ENCODE peak calls at places on chromosomes 4 and X, in eight cellular contexts. T is hepatic stellate cell; I is activated CD8-positive, alpha-beta memory T cell treated with anti-CD3 and anti-CD28 coated beads, Interleukin-2, amount 10 ng/mL, durations not matched to agents 7 days and 5 days; S is CD4-positive, alpha-beta T cell; V is HTR-8/SVneo; H is iPS DF 6.9; B is MCF 10A; J is psoas muscle. M is an unnamed sample.

GRCh38 chrX:68762649-68763268 is 66.1 kb upstream of the EFNB1 start:
- DNase-seq in T (no peak), I (no peak), S (no peak), V (no peak), H (no peak), B (no peak), J (no peak), M (no peak)

GRCh38 chr4:182975806-182976205 is 58.6 kb upstream of the DCTD start:
- DNase-seq in T (peak; percentile 66), I (no peak), S (no peak), V (peak; percentile 78), H (no peak), B (peak; percentile 80), J (no peak), M (no peak)

GRCh38 chr4:71231073-71231752 is 107.6 kb upstream of the SLC4A4 start:
- DNase-seq in T (peak; percentile 50), I (no peak), S (no peak), V (no peak), H (no peak), B (no peak), J (peak; percentile 86), M (no peak)

GRCh38 chrX:40105791-40106676 is 8.3 kb upstream of the BCOR start:
- DNase-seq in T (no peak), I (peak; percentile 77), S (peak; percentile 68), V (no peak), H (no peak), B (peak; percentile 62), J (peak; percentile 80), M (no peak)

GRCh38 chr4:150782921-150783320 is 201.0 kb downstream of the MAB21L2 start:
- DNase-seq in T (no peak), I (no peak), S (no peak), V (no peak), H (no peak), B (no peak), J (no peak), M (no peak)

GRCh38 chr4:77488882-77489281 is 116.7 kb upstream of the CXCL13 start:
- DNase-seq in T (no peak), I (no peak), S (no peak), V (no peak), H (no peak), B (no peak), J (no peak), M (no peak)

GRCh38 chr4:107624024-107624423 is 96.0 kb downstream of the PAPSS1 start:
- DNase-seq in T (no peak), I (no peak), S (no peak), V (no peak), H (no peak), B (no peak), J (no peak), M (no peak)

GRCh38 chrX:29397506-29397905 is 810.3 kb downstream of the IL1RAPL1 start:
- DNase-seq in T (peak; percentile 4), I (no peak), S (no peak), V (no peak), H (no peak), B (no peak), J (no peak), M (no peak)

GRCh38 chrX:22691966-22692565 is 307.7 kb upstream of the DDX53 start:
- DNase-seq in T (no peak), I (no peak), S (no peak), V (no peak), H (no peak), B (no peak), J (no peak), M (no peak)

GRCh38 chr4:38935391-38936073 is 67.9 kb downstream of the FAM114A1 start:
- DNase-seq in T (no peak), I (no peak), S (no peak), V (no peak), H (no peak), B (no peak), J (no peak), M (no peak)

GRCh38 chr4:25172964-25173917 is 13.0 kb upstream of the SEPSECS start:
- DNase-seq in T (peak; percentile 76), I (no peak), S (no peak), V (peak; percentile 71), H (no peak), B (peak; percentile 93), J (no peak), M (no peak)

GRCh38 chrX:66162331-66162822 is 1.7 kb upstream of the HEPH start:
- DNase-seq in T (no peak), I (no peak), S (no peak), V (no peak), H (no peak), B (peak; percentile 7), J (no peak), M (no peak)

GRCh38 chr4:186266699-186267467 is 894 bp downstream of the F11 start:
- DNase-seq in T (no peak), I (no peak), S (no peak), V (no peak), H (no peak), B (no peak), J (no peak), M (no peak)

GRCh38 chrX:9519546-9520210 is 54.8 kb downstream of the TBL1X start:
- DNase-seq in T (no peak), I (no peak), S (no peak), V (no peak), H (no peak), B (no peak), J (no peak), M (no peak)

GRCh38 chr4:25939330-25939729 is 25.3 kb downstream of the SMIM20 start:
- DNase-seq in T (no peak), I (no peak), S (no peak), V (no peak), H (no peak), B (no peak), J (no peak), M (no peak)

GRCh38 chr4:56976283-56976877 is 1.0 kb downstream of the NOA1 start:
- DNase-seq in T (peak; percentile 19), I (no peak), S (no peak), V (no peak), H (no peak), B (peak; percentile 18), J (no peak), M (no peak)

GRCh38 chr4:147498031-147498700 is 17.3 kb downstream of the EDNRA start:
- DNase-seq in T (peak; percentile 46), I (no peak), S (no peak), V (peak; percentile 27), H (no peak), B (peak; percentile 85), J (no peak), M (no peak)

GRCh38 chrX:1103360-1103759 is 109.1 kb downstream of the CRLF2 start:
- DNase-seq in T (no peak), I (no peak), S (no peak), V (no peak), H (no peak), B (no peak), J (no peak), M (no peak)

GRCh38 chr4:164359881-164360280 is 394.1 kb upstream of the SMIM31 start:
- DNase-seq in T (no peak), I (no peak), S (no peak), V (no peak), H (no peak), B (no peak), J (no peak), M (no peak)

GRCh38 chrX:39953879-39954278 is 143.9 kb downstream of the BCOR start:
- DNase-seq in T (peak; percentile 43), I (no peak), S (no peak), V (peak; percentile 45), H (no peak), B (peak; percentile 90), J (peak; percentile 27), M (no peak)

GRCh38 chrX:22037911-22038537 is 5.9 kb downstream of the PHEX start:
- DNase-seq in T (no peak), I (no peak), S (no peak), V (no peak), H (no peak), B (no peak), J (no peak), M (no peak)

GRCh38 chr4:84666444-84666843 is 83.5 kb downstream of the CDS1 start:
- DNase-seq in T (no peak), I (no peak), S (no peak), V (no peak), H (no peak), B (no peak), J (no peak), M (no peak)